ENCODE peak calls at places on chromosomes 5 and 9, in eight cellular contexts. W is activated CD8-positive, alpha-beta memory T cell treated with anti-CD3 and anti-CD28 coated beads for 1 hour; Q is thyroid gland; J is tibial artery; K is amniotic epithelial cell; U is posterior vena cava; T is PC-9; S is hepatocyte. M is an unnamed sample.

GRCh38 chr9:113152699-113153098 is 1.9 kb downstream of the SLC31A2 start:
- DNase-seq in W (no peak), Q (peak; percentile 36), J (no peak), K (peak; percentile 21), U (no peak), T (peak; percentile 90), S (no peak), M (peak; percentile 81)

GRCh38 chr9:13113751-13114150 is 165.7 kb downstream of the MPDZ start:
- DNase-seq in W (no peak), Q (no peak), J (no peak), K (peak; percentile 31), U (no peak), T (no peak), S (no peak), M (no peak)

GRCh38 chr9:88949425-88949824 is 41.8 kb upstream of the S1PR3 start:
- DNase-seq in W (no peak), Q (no peak), J (no peak), K (peak; percentile 27), U (no peak), T (no peak), S (peak; percentile 46), M (no peak)

GRCh38 chr9:33081128-33081851 is 4.8 kb upstream of the SMU1 start:
- DNase-seq in W (no peak), Q (peak; percentile 49), J (no peak), K (peak; percentile 80), U (no peak), T (peak; percentile 56), S (peak; percentile 85), M (no peak)

GRCh38 chr5:179344301-179345178 is 721 bp downstream of the ADAMTS2 start:
- DNase-seq in W (no peak), Q (no peak), J (no peak), K (no peak), U (no peak), T (no peak), S (peak; percentile 33), M (no peak)

GRCh38 chr5:7789567-7789966 is 61.4 kb downstream of the CFAP90 start:
- DNase-seq in W (no peak), Q (no peak), J (no peak), K (no peak), U (no peak), T (no peak), S (no peak), M (no peak)

GRCh38 chr5:39113354-39113953 is 39.3 kb upstream of the RICTOR start:
- DNase-seq in W (no peak), Q (no peak), J (no peak), K (no peak), U (no peak), T (no peak), S (no peak), M (no peak)

GRCh38 chr5:4196744-4197646 is 601.4 kb downstream of the IRX1 start:
- DNase-seq in W (no peak), Q (no peak), J (no peak), K (no peak), U (no peak), T (no peak), S (no peak), M (no peak)

GRCh38 chr9:129619787-129620668 is 873 bp downstream of the C9orf50 start:
- DNase-seq in W (no peak), Q (no peak), J (no peak), K (no peak), U (no peak), T (no peak), S (peak; percentile 78), M (no peak)

GRCh38 chr5:100840364-100840763 is 62.7 kb downstream of the ST8SIA4 start:
- DNase-seq in W (no peak), Q (no peak), J (no peak), K (peak; percentile 55), U (no peak), T (peak; percentile 46), S (no peak), M (no peak)

GRCh38 chr5:53549792-53550191 is 10.6 kb upstream of the NDUFS4 start:
- DNase-seq in W (no peak), Q (no peak), J (no peak), K (no peak), U (no peak), T (no peak), S (no peak), M (no peak)

M was measured in keratinocyte.